ENCODE peak calls at places on chromosomes 16 and 17, in four cellular contexts. Z is cardiac fibroblast, T is right lobe of liver, W is omental fat pad. Y is an unnamed sample.

GRCh38 chr17:10729334-10730193 is at the start of gene TMEM220:
- DNase-seq in T (peak), Z (peak), W (peak), Y (peak)

GRCh38 chr17:2656293-2656692 is 55.3 kb downstream of the CLUH start:
- DNase-seq in T (no peak), Z (no peak), W (no peak), Y (no peak)

GRCh38 chr17:50892101-50892776 is 26.1 kb upstream of the TOB1 start:
- DNase-seq in T (no peak), W (no peak), Z (no peak), Y (no peak)

GRCh38 chr16:10984509-10984908 is 40.1 kb downstream of the CLEC16A start:
- DNase-seq in T (no peak), Z (peak), W (no peak), Y (no peak)

GRCh38 chr17:48429638-48430586 is at the start of gene SKAP1:
- DNase-seq in W (no peak), T (peak), Z (no peak), Y (no peak)

GRCh38 chr16:3951861-3952332 is 71.4 kb upstream of the CREBBP start:
- DNase-seq in T (no peak), Z (peak), W (no peak), Y (no peak)

GRCh38 chr17:31820691-31821435 is 38.2 kb downstream of the COPRS start:
- DNase-seq in W (no peak), Z (no peak), T (no peak), Y (no peak)

GRCh38 chr16:77570574-77570973 is 135.7 kb upstream of the ADAMTS18 start:
- DNase-seq in W (no peak), Z (no peak), T (no peak), Y (no peak)

GRCh38 chr16:13377143-13377542 is 475.7 kb downstream of the SHISA9 start:
- DNase-seq in W (no peak), T (no peak), Z (no peak), Y (no peak)

GRCh38 chr17:65670667-65671371 is 109.4 kb upstream of the AXIN2 start:
- DNase-seq in T (no peak), W (no peak), Z (no peak), Y (no peak)

GRCh38 chr17:77332034-77332971 is 191.5 kb downstream of the SEC14L1 start:
- DNase-seq in T (no peak), Z (no peak), W (no peak), Y (no peak)

GRCh38 chr16:69105501-69106361 is at the start of gene HAS3:
- DNase-seq in W (no peak), Z (peak), T (peak), Y (peak)

GRCh38 chr17:327971-328370 is 24.6 kb downstream of the RPH3AL start:
- DNase-seq in T (no peak), W (no peak), Z (no peak), Y (no peak)

GRCh38 chr17:33013596-33014375 is 22.1 kb downstream of the SPACA3 start:
- DNase-seq in W (no peak), Z (no peak), T (no peak), Y (no peak)

GRCh38 chr16:58814348-58814801 is 80.3 kb upstream of the GOT2 start:
- DNase-seq in W (no peak), Z (peak), T (peak), Y (peak)

GRCh38 chr17:40482722-40483121 is 18.7 kb downstream of the TNS4 start:
- DNase-seq in Z (no peak), T (no peak), W (no peak), Y (no peak)

GRCh38 chr17:35002876-35003551 is 22.7 kb downstream of the LIG3 start:
- DNase-seq in T (no peak), Z (peak), W (no peak), Y (peak)

GRCh38 chr16:1049113-1049975 is 23.2 kb upstream of the SSTR5 start:
- DNase-seq in T (no peak), W (no peak), Z (no peak), Y (no peak)

GRCh38 chr16:990516-991291 is 9.1 kb downstream of the SOX8 start:
- DNase-seq in Z (no peak), T (no peak), W (no peak), Y (no peak)

GRCh38 chr16:47492036-47492427 is 30.9 kb downstream of the PHKB start:
- DNase-seq in T (no peak), W (no peak), Z (no peak), Y (no peak)

GRCh38 chr17:44904001-44904984 is 5.0 kb upstream of the EFTUD2 start:
- DNase-seq in T (no peak), Z (no peak), W (no peak), Y (no peak)

GRCh38 chr17:19346351-19347255 is 15.9 kb downstream of the B9D1 start:
- DNase-seq in W (no peak), Z (peak), T (peak), Y (no peak)

GRCh38 chr17:37410357-37410756 is 3.7 kb downstream of the TADA2A start:
- DNase-seq in W (no peak), T (no peak), Z (no peak), Y (no peak)

GRCh38 chr17:6474906-6475305 is 30.7 kb downstream of the PIMREG start:
- DNase-seq in W (no peak), T (no peak), Z (no peak), Y (no peak)

GRCh38 chr17:6472517-6472916 is 28.3 kb downstream of the PIMREG start:
- DNase-seq in W (no peak), T (no peak), Z (no peak), Y (no peak)

GRCh38 chr17:6471531-6472465 is 27.5 kb downstream of the PIMREG start:
- DNase-seq in W (peak), Z (peak), T (no peak), Y (no peak)

GRCh38 chr17:6474376-6474775 is 30.1 kb downstream of the PIMREG start:
- DNase-seq in T (no peak), W (no peak), Z (no peak), Y (no peak)

DNA sequence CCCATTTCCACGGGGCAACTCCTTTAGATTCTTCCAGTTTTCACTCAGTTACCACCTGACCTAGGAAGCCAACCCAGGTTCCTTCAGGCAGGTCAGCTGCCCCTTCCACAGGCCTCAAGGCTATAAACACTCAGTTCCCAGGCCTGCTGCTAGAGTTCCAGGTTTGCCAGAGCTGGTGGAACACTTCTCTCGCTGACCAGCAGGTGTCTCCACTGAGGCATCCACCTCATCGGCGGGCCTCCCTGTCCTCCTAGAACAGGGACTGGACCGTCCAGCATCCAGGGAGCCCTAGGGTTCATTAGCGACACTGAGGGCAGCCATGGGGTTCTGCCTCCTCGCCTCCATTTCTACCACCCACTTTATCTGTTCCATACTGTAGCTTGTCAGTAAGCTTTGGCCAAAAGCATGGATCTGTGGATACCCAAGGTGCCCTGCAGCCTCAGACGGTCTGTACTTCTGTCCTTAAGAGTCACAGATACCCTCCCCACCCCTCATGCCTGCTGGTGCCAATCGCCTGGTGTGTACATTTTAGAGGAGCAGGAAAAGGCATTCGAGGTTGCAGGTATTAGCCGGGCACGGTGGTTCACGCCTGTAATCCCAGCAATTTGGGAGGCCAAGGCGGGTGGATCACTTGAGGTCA is 29.0 kb downstream of the PIMREG start:
- DNase-seq in W (peak), Z (peak), T (peak), Y (peak)
- TF ChIP-seq CTCF in W (no peak), Z (peak), T (peak), Y (peak)

GRCh38 chr16:15778204-15778743 is 78.6 kb downstream of the MYH11 start:
- DNase-seq in W (no peak), T (no peak), Z (no peak), Y (no peak)

GRCh38 chr16:15778999-15779614 is 77.7 kb downstream of the MYH11 start:
- DNase-seq in Z (no peak), W (no peak), T (no peak), Y (no peak)

GRCh38 chr16:15776572-15776971 is 80.3 kb downstream of the MYH11 start:
- DNase-seq in Z (no peak), W (no peak), T (no peak), Y (no peak)

GRCh38 chr16:15775663-15776304 is 81.0 kb downstream of the MYH11 start:
- DNase-seq in W (no peak), T (no peak), Z (no peak), Y (no peak)

DNA sequence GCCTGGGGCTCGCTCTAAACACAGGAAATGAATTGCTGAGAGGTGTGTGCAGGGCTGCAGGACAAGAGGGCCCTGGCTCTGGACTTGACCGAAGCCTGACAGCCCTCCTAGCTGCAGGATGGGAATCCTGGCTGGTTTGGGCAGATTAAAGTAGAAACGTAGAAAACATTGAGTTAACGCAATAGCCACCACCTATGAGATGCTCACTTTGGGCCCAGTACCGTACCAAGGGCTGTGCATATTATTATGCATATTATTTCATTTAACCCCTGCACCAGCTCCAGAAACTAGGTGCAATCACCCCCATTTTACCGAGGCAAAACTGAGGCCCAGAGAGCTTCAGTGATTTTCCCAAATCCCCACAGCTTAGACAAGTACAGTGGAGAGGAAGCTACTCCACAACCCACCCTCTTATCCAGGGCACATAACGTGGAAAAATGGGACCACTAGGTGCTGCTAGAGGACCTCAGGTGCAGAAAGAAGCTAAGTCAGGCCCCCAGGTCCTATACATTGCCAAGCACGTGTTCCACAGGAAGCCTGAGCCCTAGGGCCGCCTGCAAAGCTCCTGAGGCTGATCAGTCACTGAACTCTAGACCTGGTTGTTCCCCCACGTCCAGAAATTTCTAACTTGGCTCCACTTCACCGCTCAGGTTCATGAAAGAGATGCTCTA is 79.2 kb downstream of the MYH11 start:
- DNase-seq in T (no peak), Z (peak), W (no peak), Y (peak)
- TF ChIP-seq CTCF in T (no peak), Z (peak), W (no peak), Y (peak)

DNA sequence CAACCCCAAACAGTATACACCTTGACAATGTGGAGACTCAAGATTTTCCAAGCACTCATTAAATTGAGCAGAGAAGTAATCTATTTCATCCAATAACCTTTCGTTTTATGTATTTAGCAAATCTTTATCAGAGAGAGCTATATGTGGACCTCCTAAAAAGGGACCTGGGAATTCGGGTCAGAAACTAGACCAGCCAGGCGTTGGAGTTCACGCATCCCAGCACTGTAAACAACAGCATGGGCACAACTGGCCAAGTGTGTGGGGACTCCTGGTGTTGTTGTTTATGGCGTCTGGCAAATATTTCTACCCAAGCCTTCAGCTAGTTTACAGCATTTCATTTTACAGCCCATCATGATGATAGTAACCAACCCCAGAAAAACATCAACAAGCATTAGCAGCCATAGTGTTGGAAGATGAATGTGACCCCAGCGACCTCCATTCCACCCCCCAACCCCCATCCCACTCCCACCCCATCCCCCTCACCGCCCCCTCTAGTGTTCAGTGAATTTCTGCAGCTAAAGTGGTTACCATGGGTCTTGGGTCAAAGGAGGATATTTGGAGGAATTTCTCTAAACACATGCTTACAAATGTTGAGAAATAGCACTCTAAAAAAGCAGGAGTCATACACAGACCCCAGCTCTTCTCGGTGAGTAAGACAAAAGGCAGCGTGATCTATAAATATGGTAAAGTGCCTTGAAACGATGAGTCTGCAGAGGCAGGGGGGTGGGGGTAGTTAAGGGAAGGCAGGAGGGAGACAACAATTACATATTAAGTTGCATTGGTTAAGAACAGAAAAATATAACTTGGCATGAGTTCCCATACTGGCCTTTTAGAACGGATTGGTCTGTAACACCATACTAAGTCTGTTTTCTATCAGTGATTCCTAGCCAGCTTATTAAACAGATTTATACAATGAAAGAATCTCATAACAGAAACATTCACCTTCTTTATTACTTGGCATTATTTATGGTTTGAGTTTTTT is 91.4 kb upstream of the TBX2 start:
- DNase-seq in W (no peak), Z (peak), T (no peak), Y (no peak)
- TF ChIP-seq CTCF in W (no peak), Z (no peak), T (no peak), Y (no peak)

GRCh38 chr16:87054154-87054553 is 263.0 kb downstream of the C16orf95 start:
- DNase-seq in T (no peak), W (no peak), Z (no peak), Y (no peak)

GRCh38 chr16:87054856-87055255 is 262.3 kb downstream of the C16orf95 start:
- DNase-seq in W (no peak), Z (no peak), T (no peak), Y (no peak)

GRCh38 chr16:87051526-87052320 is 265.5 kb downstream of the C16orf95 start:
- DNase-seq in T (no peak), Z (no peak), W (no peak), Y (no peak)

GRCh38 chr16:87052506-87052905 is 264.7 kb downstream of the C16orf95 start:
- DNase-seq in T (no peak), W (no peak), Z (peak), Y (no peak)

GRCh38 chr16:87053016-87053982 is 263.9 kb downstream of the C16orf95 start:
- DNase-seq in Z (no peak), T (no peak), W (no peak), Y (no peak)
- TF ChIP-seq CTCF in Z (no peak), T (no peak), W (no peak), Y (no peak)

DNA sequence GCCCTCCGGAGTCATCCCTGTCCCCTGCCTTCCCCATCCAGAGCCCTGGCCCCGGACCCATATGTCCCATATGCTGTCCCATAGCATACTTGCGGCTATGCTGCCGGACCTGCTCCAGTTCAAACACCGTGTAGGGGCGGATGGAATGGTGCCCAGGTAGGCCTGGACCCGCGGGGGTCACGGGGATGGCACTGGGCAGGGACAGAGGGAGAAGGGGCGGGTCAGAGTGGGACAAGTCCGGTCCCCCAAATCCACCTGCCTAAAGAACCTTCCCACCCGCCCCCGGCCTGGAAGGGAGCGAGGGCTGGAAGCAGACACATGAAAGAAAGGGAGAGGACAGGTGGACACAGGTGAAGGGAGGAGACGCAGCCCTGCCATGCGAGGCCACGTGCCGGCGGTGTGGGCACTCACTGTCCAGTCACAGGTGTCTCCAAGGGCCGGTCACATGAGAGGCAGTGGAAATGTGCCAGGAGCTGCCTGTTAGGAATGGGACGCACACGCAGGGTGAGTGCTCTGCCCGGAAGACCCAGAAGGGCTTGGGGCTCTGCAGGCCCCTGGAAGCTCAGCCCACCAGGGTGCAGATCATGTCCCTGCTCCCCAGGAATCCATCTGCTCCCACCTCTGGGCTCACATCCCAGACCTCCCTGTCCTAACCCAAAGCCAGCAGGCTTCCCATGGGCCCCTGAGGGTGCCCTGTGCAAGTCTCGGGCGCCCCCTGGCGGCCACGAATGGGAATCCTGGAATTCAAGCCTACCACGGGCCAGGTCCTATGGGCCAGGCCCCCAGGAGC is 14.0 kb downstream of the UBALD2 start:
- DNase-seq in T (peak), W (peak), Z (peak), Y (peak)
- TF ChIP-seq CTCF in T (peak), W (no peak), Z (peak), Y (peak)

GRCh38 chr16:56460101-56460500 is 8.7 kb downstream of the OGFOD1 start:
- DNase-seq in T (no peak), Z (peak), W (no peak), Y (no peak)
- TF ChIP-seq CTCF in T (no peak), Z (no peak), W (no peak), Y (no peak)

GRCh38 chr16:31879937-31880321 is 6.3 kb downstream of the ZNF267 start:
- DNase-seq in Z (no peak), T (no peak), W (no peak), Y (no peak)

GRCh38 chr16:31876955-31877828 is 3.6 kb downstream of the ZNF267 start:
- DNase-seq in W (no peak), T (no peak), Z (peak), Y (no peak)

GRCh38 chr16:31877876-31878642 is 4.5 kb downstream of the ZNF267 start:
- DNase-seq in Z (no peak), W (no peak), T (no peak), Y (no peak)

GRCh38 chr16:31875112-31875803 is 1.7 kb downstream of the ZNF267 start:
- DNase-seq in W (no peak), T (no peak), Z (peak), Y (no peak)

GRCh38 chr16:31880322-31880979 is 6.8 kb downstream of the ZNF267 start:
- DNase-seq in Z (peak), W (no peak), T (no peak), Y (no peak)
- TF ChIP-seq CTCF in Z (peak), W (no peak), T (no peak), Y (no peak)

GRCh38 chr16:14444979-14445810 is 184.9 kb downstream of the PARN start:
- DNase-seq in Z (no peak), W (no peak), T (no peak), Y (no peak)
- TF ChIP-seq CTCF in Z (no peak), W (no peak), T (no peak), Y (no peak)

Y was measured in prostate gland.